ENCODE peak calls at places on chromosomes 16 and 17, in five cellular contexts. A, C, U, J and X are unnamed samples.

GRCh38 chr17:79600613-79601221 is 10.1 kb downstream of the RBFOX3 start:
- DNase-seq in A (no peak), C (no peak), U (no peak), J (no peak), X (no peak)

GRCh38 chr16:24844101-24845030 is 1.4 kb upstream of the SLC5A11 start:
- DNase-seq in A (no peak), C (no peak), U (no peak), J (no peak), X (peak; percentile 83)

GRCh38 chr17:59838196-59838911 is 54.4 kb downstream of the TUBD1 start:
- DNase-seq in A (no peak), C (peak; percentile 53), U (no peak), J (peak; percentile 55), X (peak; percentile 20)

GRCh38 chr16:80741716-80742115 is 62.7 kb downstream of the CDYL2 start:
- DNase-seq in A (no peak), C (no peak), U (no peak), J (no peak), X (no peak)

GRCh38 chr17:44219126-44219635 is 294 bp downstream of the UBTF start:
- DNase-seq in A (no peak), C (peak; percentile 81), U (peak; percentile 84), J (peak; percentile 79), X (peak; percentile 91)

GRCh38 chr17:81285179-81285878 is 9.8 kb downstream of the SLC38A10 start:
- DNase-seq in A (peak; percentile 95), C (peak; percentile 74), U (peak; percentile 66), J (peak; percentile 57), X (no peak)

GRCh38 chr16:27424772-27425498 is 23.0 kb downstream of the IL21R start:
- DNase-seq in A (peak; percentile 40), C (peak; percentile 13), U (peak; percentile 0), J (peak; percentile 17), X (no peak)

GRCh38 chr17:57577751-57578607 is 167.1 kb downstream of the CCDC182 start:
- DNase-seq in A (no peak), C (no peak), U (peak; percentile 70), J (no peak), X (peak; percentile 58)

GRCh38 chr17:45106582-45106981 is 25.7 kb downstream of the PLCD3 start:
- DNase-seq in A (no peak), C (no peak), U (no peak), J (no peak), X (no peak)

GRCh38 chr16:10558305-10558704 is 22.1 kb downstream of the EMP2 start:
- DNase-seq in A (no peak), C (no peak), U (no peak), J (no peak), X (no peak)

GRCh38 chr17:64466019-64466735 is 17.3 kb downstream of the MILR1 start:
- DNase-seq in A (no peak), C (no peak), U (no peak), J (no peak), X (no peak)

GRCh38 chr16:77157773-77158172 is 33.2 kb upstream of the MON1B start:
- DNase-seq in A (no peak), C (no peak), U (no peak), J (no peak), X (no peak)

GRCh38 chr17:6460531-6461161 is 16.4 kb downstream of the PIMREG start:
- DNase-seq in A (peak; percentile 19), C (no peak), U (no peak), J (no peak), X (no peak)

GRCh38 chr17:8628609-8629169 is 1.8 kb downstream of the MYH10 start:
- DNase-seq in A (no peak), C (no peak), U (no peak), J (no peak), X (no peak)

GRCh38 chr17:7081341-7082062 is 1.5 kb upstream of the CLEC10A start:
- DNase-seq in A (peak; percentile 74), C (no peak), U (no peak), J (peak; percentile 60), X (no peak)

GRCh38 chr17:6989779-6990178 is 6.1 kb upstream of the ALOX12 start:
- DNase-seq in A (no peak), C (no peak), U (no peak), J (no peak), X (no peak)

GRCh38 chr17:59618894-59619312 is 792 bp upstream of the CLTC start:
- DNase-seq in A (no peak), C (no peak), U (no peak), J (no peak), X (peak; percentile 96)

GRCh38 chr17:45433136-45433535 is 466 bp upstream of the ARHGAP27 start:
- DNase-seq in A (no peak), C (no peak), U (no peak), J (peak; percentile 41), X (no peak)

GRCh38 chr17:74325743-74326379 is at the start of gene KIF19:
- DNase-seq in A (peak; percentile 86), C (peak; percentile 69), U (no peak), J (peak; percentile 64), X (peak; percentile 70)

GRCh38 chr17:74328487-74328886 is 2.5 kb downstream of the KIF19 start:
- DNase-seq in A (no peak), C (no peak), U (no peak), J (no peak), X (no peak)

GRCh38 chr17:74324521-74324920 is 1.5 kb upstream of the KIF19 start:
- DNase-seq in A (no peak), C (no peak), U (no peak), J (no peak), X (no peak)

GRCh38 chr17:74325376-74325742 is 667 bp upstream of the KIF19 start:
- DNase-seq in A (no peak), C (no peak), U (no peak), J (no peak), X (no peak)

GRCh38 chr17:74326506-74326905 is 480 bp downstream of the KIF19 start:
- DNase-seq in A (no peak), C (no peak), U (no peak), J (no peak), X (no peak)
- H3K4me3 ChIP-seq in A (peak overlapping the region; percentile 40), C (peak overlapping the region; percentile 48), U (peak overlapping the region; percentile 21), J (peak overlapping the region; percentile 3), X (no peak overlapping the region)

GRCh38 chr16:19749571-19750080 is 31.6 kb downstream of the IQCK start:
- DNase-seq in A (no peak), C (no peak), U (no peak), J (no peak), X (no peak)
- H3K4me1 ChIP-seq in A (no peaks in the 10 kb centered on the region), C (no peaks in the 10 kb centered on the region), U (peaks cover 4% of the 10 kb centered on the region), J (no peaks in the 10 kb centered on the region), X (peaks cover 44% of the 10 kb centered on the region)

GRCh38 chr17:4858880-4859260 is 25.7 kb downstream of the MINK1 start:
- DNase-seq in A (no peak), C (no peak), U (no peak), J (no peak), X (no peak)

GRCh38 chr17:4860651-4861050 is 27.5 kb downstream of the MINK1 start:
- DNase-seq in A (no peak), C (no peak), U (no peak), J (no peak), X (no peak)

GRCh38 chr17:4861052-4861451 is 27.9 kb downstream of the MINK1 start:
- DNase-seq in A (no peak), C (no peak), U (no peak), J (no peak), X (no peak)

GRCh38 chr17:4858068-4858879 is 25.1 kb downstream of the MINK1 start:
- DNase-seq in A (no peak), C (no peak), U (no peak), J (no peak), X (no peak)

GRCh38 chr17:4859816-4860625 is 26.9 kb downstream of the MINK1 start:
- DNase-seq in A (no peak), C (no peak), U (no peak), J (no peak), X (no peak)
- H3K4me3 ChIP-seq in A (no peak overlapping the region), C (no peak overlapping the region), U (no peak overlapping the region), J (no peak overlapping the region), X (no peak overlapping the region)

DNA sequence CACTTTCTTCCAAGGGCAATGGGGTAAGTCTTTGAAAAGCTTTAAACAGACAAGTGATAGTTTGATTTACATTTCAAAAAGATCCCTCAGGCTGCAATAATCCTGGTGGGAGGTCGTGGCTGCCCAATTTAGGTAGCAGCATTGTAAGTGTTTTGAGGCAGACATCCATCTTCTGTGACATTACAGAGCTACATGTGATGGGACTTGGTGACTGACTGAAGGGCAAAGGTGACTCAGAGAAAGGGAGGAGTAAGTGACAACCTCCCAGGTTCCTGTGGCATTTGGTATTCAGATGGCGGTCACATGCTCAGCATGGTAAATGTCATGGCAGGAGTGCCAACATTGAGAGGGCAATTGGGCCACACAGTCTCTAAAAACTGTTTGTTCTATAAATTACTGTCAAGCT is 26.5 kb downstream of the STAT3 start:
- DNase-seq in A (no peak), C (peak; percentile 32), U (no peak), J (peak; percentile 56), X (no peak)
- H3K4me1 ChIP-seq in A (peaks cover 31% of the 10 kb centered on the region), C (peaks cover 34% of the 10 kb centered on the region), U (peaks cover 15% of the 10 kb centered on the region), J (peaks cover 33% of the 10 kb centered on the region), X (peaks cover 21% of the 10 kb centered on the region)

GRCh38 chr17:83081561-83082201 is 2.3 kb downstream of the METRNL start:
- DNase-seq in A (peak; percentile 90), C (no peak), U (no peak), J (peak; percentile 69), X (peak; percentile 86)
- H3K4me3 ChIP-seq in A (peak overlapping the region; percentile 70), C (peak overlapping the region; percentile 17), U (peak overlapping the region; percentile 53), J (no peak overlapping the region), X (peak overlapping the region; percentile 89)

DNA sequence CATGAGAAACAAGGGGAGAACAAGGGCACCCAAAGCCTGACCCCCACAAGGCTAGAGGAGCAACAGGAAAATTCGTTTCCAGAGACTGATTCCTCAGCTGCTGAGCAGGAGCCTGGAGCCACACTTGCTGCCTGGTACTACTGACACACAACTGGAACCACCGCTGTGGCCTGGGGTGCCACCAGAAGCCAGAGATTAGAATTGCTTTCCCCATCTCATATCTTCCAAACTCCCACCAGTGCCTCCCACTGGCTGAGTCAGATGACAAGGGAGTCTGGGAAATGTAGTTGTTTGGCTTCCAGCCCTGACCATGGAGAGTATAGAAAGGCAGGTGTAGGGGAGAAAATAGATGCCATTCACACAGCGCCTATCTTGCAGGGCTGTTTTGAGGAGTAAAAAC is 4.1 kb upstream of the TMEM11 start:
- DNase-seq in A (no peak), C (peak; percentile 38), U (no peak), J (peak; percentile 4), X (no peak)
- H3K4me1 ChIP-seq in A (peaks cover 2% of the 10 kb centered on the region), C (peaks cover 8% of the 10 kb centered on the region), U (peaks cover 6% of the 10 kb centered on the region), J (peaks cover 16% of the 10 kb centered on the region), X (peaks cover 6% of the 10 kb centered on the region)